ENCODE peak calls at places on chromosomes 5 and 9, in four cellular contexts. O, M, Q and J are unnamed samples.

GRCh38 chr9:4666042-4666699 is at the start of gene SPATA6L:
- DNase-seq in O (peak; percentile 11), M (no peak), Q (peak; percentile 52), J (no peak)

GRCh38 chr9:103942652-103943051 is 151.5 kb upstream of the SMC2 start:
- DNase-seq in O (no peak), M (no peak), Q (no peak), J (no peak)

GRCh38 chr5:41869150-41869738 is 981 bp downstream of the OXCT1 start:
- DNase-seq in O (no peak), M (peak; percentile 42), Q (no peak), J (no peak)

GRCh38 chr9:138020795-138021182 is 143.2 kb downstream of the CACNA1B start:
- DNase-seq in O (no peak), M (no peak), Q (peak; percentile 42), J (no peak)

GRCh38 chr9:86713456-86713855 is 233.8 kb downstream of the GAS1 start:
- DNase-seq in O (no peak), M (no peak), Q (no peak), J (no peak)

GRCh38 chr9:21837501-21837900 is 35.1 kb downstream of the MTAP start:
- DNase-seq in O (no peak), M (no peak), Q (no peak), J (no peak)

GRCh38 chr5:76790632-76791290 is 28.1 kb upstream of the F2RL1 start:
- DNase-seq in O (peak; percentile 76), M (no peak), Q (no peak), J (peak; percentile 95)

GRCh38 chr5:150036513-150036912 is 36.0 kb downstream of the HMGXB3 start:
- DNase-seq in O (no peak), M (no peak), Q (no peak), J (no peak)

GRCh38 chr5:125043781-125044391 is 297.4 kb upstream of the ZNF608 start:
- DNase-seq in O (no peak), M (no peak), Q (no peak), J (peak; percentile 6)

GRCh38 chr9:29208670-29209069 is 1635.4 kb upstream of the C9orf72 start:
- DNase-seq in O (no peak), M (no peak), Q (no peak), J (no peak)

GRCh38 chr5:103487253-103487652 is 75.3 kb downstream of the NUDT12 start:
- DNase-seq in O (no peak), M (no peak), Q (no peak), J (no peak)

GRCh38 chr5:67815455-67816391 is 399.8 kb upstream of the PIK3R1 start:
- DNase-seq in O (peak; percentile 81), M (peak; percentile 24), Q (no peak), J (no peak)

GRCh38 chr5:119338326-119338957 is 17.4 kb upstream of the TNFAIP8 start:
- DNase-seq in O (no peak), M (no peak), Q (no peak), J (no peak)

GRCh38 chr5:1468247-1468612 is 23.0 kb upstream of the SLC6A3 start:
- DNase-seq in O (peak; percentile 27), M (peak; percentile 50), Q (peak; percentile 78), J (no peak)

GRCh38 chr5:142697356-142697807 is 11.5 kb upstream of the FGF1 start:
- DNase-seq in O (no peak), M (no peak), Q (no peak), J (no peak)

GRCh38 chr5:143673676-143674468 is 138.1 kb upstream of the HMHB1 start:
- DNase-seq in O (peak; percentile 81), M (no peak), Q (no peak), J (no peak)

GRCh38 chr5:34998058-34998789 is 49.5 kb downstream of the AGXT2 start:
- DNase-seq in O (no peak), M (no peak), Q (no peak), J (no peak)

GRCh38 chr5:2710910-2711309 is 40.6 kb downstream of the IRX2 start:
- DNase-seq in O (no peak), M (no peak), Q (no peak), J (no peak)

GRCh38 chr9:126690431-126691051 is 76.8 kb downstream of the LMX1B start:
- DNase-seq in O (no peak), M (peak; percentile 78), Q (peak; percentile 95), J (peak; percentile 24)

GRCh38 chr9:101586651-101587050 is 8.1 kb downstream of the PPP3R2 start:
- DNase-seq in O (peak; percentile 3), M (no peak), Q (no peak), J (no peak)

GRCh38 chr9:129280236-129281231 is 102.5 kb upstream of the IER5L start:
- DNase-seq in O (no peak), M (peak; percentile 6), Q (peak; percentile 42), J (no peak)

GRCh38 chr9:111096051-111096450 is 57.8 kb upstream of the LPAR1 start:
- DNase-seq in O (no peak), M (no peak), Q (no peak), J (no peak)
- TF ChIP-seq FOSL1 in O (no peak), M (no peak), Q (no peak), J (no peak)

DNA sequence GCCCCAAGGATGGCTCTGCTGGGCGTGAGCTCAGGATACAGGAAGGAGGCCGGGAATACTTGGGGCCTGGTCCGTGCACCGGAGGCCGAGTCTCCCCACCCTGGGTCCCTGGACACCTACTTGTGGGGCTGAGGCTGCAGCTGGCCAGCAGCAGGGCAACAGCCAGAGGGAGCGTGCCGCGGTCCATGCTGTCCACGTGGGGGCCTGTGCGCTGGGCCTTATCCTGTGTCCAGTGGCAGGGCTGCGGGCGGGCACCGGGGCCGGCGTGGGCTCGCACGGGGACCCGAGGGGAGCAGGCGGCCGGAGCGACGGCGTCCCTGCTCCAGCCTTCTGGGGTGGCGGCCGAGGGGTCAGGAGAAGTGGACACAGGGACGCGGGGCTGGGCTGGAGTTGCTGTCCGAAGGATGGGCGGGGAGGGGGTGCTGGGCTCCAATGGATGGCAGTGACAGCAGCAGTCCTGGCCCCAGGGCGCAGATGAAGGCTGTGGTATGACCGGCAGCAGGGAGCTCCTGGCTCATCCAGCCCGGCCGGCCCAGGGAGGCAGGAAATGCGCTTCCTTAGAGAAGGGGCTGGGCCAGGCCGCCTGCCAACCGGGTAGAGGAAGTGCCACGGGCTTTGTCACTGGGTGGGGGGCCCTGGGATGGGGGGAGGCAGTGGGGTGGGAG is at the start of gene ENG:
- DNase-seq in O (no peak), M (no peak), Q (no peak), J (no peak)
- TF ChIP-seq CTCF in O (no peak), M (no peak), Q (no peak), J (no peak)

GRCh38 chr5:28729067-28729466 is 1690.7 kb upstream of the CDH9 start:
- DNase-seq in O (no peak), M (no peak), Q (no peak), J (no peak)

GRCh38 chr5:28737682-28738081 is 1699.3 kb upstream of the CDH9 start:
- DNase-seq in O (no peak), M (no peak), Q (no peak), J (no peak)

DNA sequence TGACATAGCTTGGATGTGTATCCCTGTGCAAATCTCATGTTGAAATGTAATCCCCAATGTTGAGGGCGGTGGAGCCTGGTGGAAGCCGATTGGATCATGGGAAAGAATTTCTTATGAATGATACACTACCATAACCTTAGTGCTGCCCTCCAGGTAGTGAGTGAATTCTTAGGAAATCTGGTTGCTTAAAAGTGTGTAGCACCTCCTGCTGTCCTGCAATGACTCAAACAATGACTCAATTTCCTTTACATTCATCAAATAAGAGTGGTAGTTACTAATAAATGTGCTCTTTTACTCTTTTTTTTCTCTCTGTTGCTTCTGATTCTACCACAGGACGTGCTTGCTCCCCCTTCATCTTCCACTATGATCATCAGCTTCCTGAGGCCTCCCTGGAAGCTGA is 1696.0 kb upstream of the CDH9 start:
- DNase-seq in O (no peak), M (no peak), Q (no peak), J (no peak)
- TF ChIP-seq FOSL1 in O (no peak), M (no peak), Q (no peak), J (no peak)

GRCh38 chr9:107141967-107142366 is 141.1 kb upstream of the RAD23B start:
- DNase-seq in O (no peak), M (no peak), Q (no peak), J (peak; percentile 24)
- TF ChIP-seq CTCF in O (no peak), M (peak; percentile 16), Q (peak; percentile 44), J (peak; percentile 33)

GRCh38 chr5:175461370-175461769 is 17.0 kb upstream of the SFXN1 start:
- DNase-seq in O (no peak), M (no peak), Q (no peak), J (no peak)

GRCh38 chr5:175460126-175460525 is 16.1 kb upstream of the DRD1 start:
- DNase-seq in O (no peak), M (no peak), Q (no peak), J (no peak)

GRCh38 chr5:175460560-175460959 is 16.6 kb upstream of the DRD1 start:
- DNase-seq in O (no peak), M (no peak), Q (no peak), J (no peak)

GRCh38 chr5:175457466-175457865 is 13.5 kb upstream of the DRD1 start:
- DNase-seq in O (no peak), M (no peak), Q (no peak), J (no peak)

DNA sequence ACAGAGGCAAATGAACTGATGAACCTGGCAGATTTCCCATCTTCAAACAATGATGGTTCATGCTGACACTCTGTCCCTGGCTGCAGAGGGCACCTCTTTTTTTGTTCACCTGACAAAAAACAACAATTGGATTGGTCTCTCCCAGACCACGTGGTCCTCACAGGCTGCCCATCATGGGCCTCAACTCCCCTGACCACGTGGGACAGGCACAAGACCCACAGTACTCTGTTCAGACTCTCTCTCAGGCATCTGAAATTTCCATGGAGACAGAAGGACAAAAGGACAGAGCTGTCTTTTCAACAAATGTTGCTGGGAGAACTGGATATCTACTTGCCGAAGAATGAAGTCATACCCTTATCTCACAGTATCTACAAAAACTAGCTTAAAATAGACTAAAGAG is 12.1 kb upstream of the DRD1 start:
- DNase-seq in O (no peak), M (no peak), Q (no peak), J (no peak)
- TF ChIP-seq FOSL1 in O (no peak), M (no peak), Q (no peak), J (no peak)